ENCODE peak calls at places on chromosomes 4 and X, in seven cellular contexts. W is activated T-helper 2 cell treated with anti-CD3 and anti-CD28 coated beads, Interferon-gamma antibody, Interleukin-2, Interleukin-4, amounts not matched to agents 10 μg/mL and 5 μg/mL and 100 μg/mL, durations not matched to agents 14 hours and 24 hours and 36 hours; X is sciatic nerve; K is activated naive CD4-positive, alpha-beta T cell treated with anti-CD3 and anti-CD28 coated beads, Interleukin-2, amount 10 ng/mL, durations not matched to agents 7 days and 5 days; I is NCI-H1105; R is stimulated activated CD4-positive, alpha-beta T cell treated with anti-CD3 and anti-CD28 coated beads, Interleukin-2, amount 100 ng/mL, for 24 hours; A is lung. Q is an unnamed sample.

GRCh38 chr4:77820836-77821561 is 1.8 kb upstream of the CNOT6L start:
- DNase-seq in W (no peak), X (no peak), K (peak), I (peak), R (no peak), A (no peak), Q (peak)

GRCh38 chrX:131146702-131147101 is 88.6 kb downstream of the ARHGAP36 start:
- DNase-seq in W (no peak), X (no peak), K (no peak), I (no peak), R (no peak), A (no peak), Q (no peak)

GRCh38 chr4:154559141-154559841 is 3.5 kb upstream of the FGB start:
- DNase-seq in W (no peak), X (no peak), K (peak), I (peak), R (no peak), A (no peak), Q (peak)

GRCh38 chrX:106936246-106936645 is 16.0 kb downstream of the CLDN2 start:
- DNase-seq in W (no peak), X (no peak), K (no peak), I (no peak), R (no peak), A (no peak), Q (no peak)

GRCh38 chr4:39134674-39135073 is 47.7 kb upstream of the WDR19 start:
- DNase-seq in W (no peak), X (no peak), K (no peak), I (peak), R (no peak), A (no peak), Q (no peak)

GRCh38 chrX:39196192-39197102 is 395.2 kb downstream of the MID1IP1 start:
- DNase-seq in W (peak), X (no peak), K (peak), I (peak), R (peak), A (no peak), Q (no peak)

GRCh38 chrX:54042609-54043010 is 1.7 kb downstream of the PHF8 start:
- DNase-seq in W (peak), X (peak), K (peak), I (peak), R (peak), A (peak), Q (peak)

GRCh38 chr4:121951570-121952110 is at the start of gene TRPC3:
- DNase-seq in W (peak), X (peak), K (peak), I (no peak), R (peak), A (no peak), Q (no peak)

GRCh38 chr4:138218976-138219375 is 23.2 kb downstream of the SLC7A11 start:
- DNase-seq in W (no peak), X (no peak), K (no peak), I (no peak), R (no peak), A (no peak), Q (no peak)

GRCh38 chr4:17476811-17477210 is 35.1 kb downstream of the QDPR start:
- DNase-seq in W (no peak), X (no peak), K (no peak), I (no peak), R (no peak), A (no peak), Q (no peak)

GRCh38 chr4:181971973-181972372 is 271.2 kb upstream of the TENM3 start:
- DNase-seq in W (no peak), X (no peak), K (no peak), I (no peak), R (no peak), A (no peak), Q (no peak)

GRCh38 chr4:16785800-16786527 is 112.5 kb downstream of the LDB2 start:
- DNase-seq in W (no peak), X (no peak), K (no peak), I (no peak), R (no peak), A (no peak), Q (no peak)

GRCh38 chrX:10176121-10177003 is 19.6 kb downstream of the CLCN4 start:
- DNase-seq in W (no peak), X (no peak), K (no peak), I (no peak), R (no peak), A (no peak), Q (no peak)

GRCh38 chr4:66855956-66856355 is 689.3 kb downstream of the CENPC start:
- DNase-seq in W (no peak), X (no peak), K (no peak), I (no peak), R (no peak), A (no peak), Q (no peak)

GRCh38 chrX:96372313-96373046 is 312.2 kb upstream of the DIAPH2 start:
- DNase-seq in W (no peak), X (no peak), K (no peak), I (peak), R (no peak), A (no peak), Q (no peak)

GRCh38 chr4:102564399-102564921 is 63.3 kb downstream of the NFKB1 start:
- DNase-seq in W (no peak), X (no peak), K (no peak), I (no peak), R (peak), A (no peak), Q (no peak)

GRCh38 chr4:828641-829271 is 2.8 kb upstream of the CPLX1 start:
- DNase-seq in W (no peak), X (no peak), K (no peak), I (no peak), R (no peak), A (no peak), Q (no peak)

GRCh38 chr4:147284218-147284617 is 196.7 kb upstream of the EDNRA start:
- DNase-seq in W (no peak), X (no peak), K (no peak), I (no peak), R (no peak), A (no peak), Q (no peak)

GRCh38 chr4:68658672-68659071 is 11.8 kb downstream of the UGT2B15 start:
- DNase-seq in W (no peak), X (no peak), K (no peak), I (no peak), R (no peak), A (no peak), Q (no peak)

GRCh38 chrX:12814434-12814833 is 23.2 kb downstream of the PRPS2 start:
- DNase-seq in W (peak), X (no peak), K (peak), I (peak), R (peak), A (peak), Q (peak)

GRCh38 chr4:159238631-159239030 is 135.8 kb downstream of the RAPGEF2 start:
- DNase-seq in W (no peak), X (no peak), K (no peak), I (no peak), R (no peak), A (no peak), Q (no peak)

GRCh38 chr4:30538794-30539193 is 181.4 kb upstream of the PCDH7 start:
- DNase-seq in W (no peak), X (no peak), K (no peak), I (no peak), R (no peak), A (no peak), Q (no peak)

GRCh38 chr4:184993243-184993642 is 25.0 kb upstream of the HELT start:
- DNase-seq in W (no peak), X (no peak), K (no peak), I (no peak), R (no peak), A (no peak), Q (no peak)

GRCh38 chr4:86549163-86549788 is 44.8 kb upstream of the PTPN13 start:
- DNase-seq in W (no peak), X (no peak), K (no peak), I (no peak), R (no peak), A (no peak), Q (no peak)

GRCh38 chr4:738781-739280 is 33.2 kb downstream of the PCGF3 start:
- DNase-seq in W (no peak), X (no peak), K (no peak), I (no peak), R (no peak), A (no peak), Q (no peak)

GRCh38 chr4:59570850-59571476 is 1629.2 kb upstream of the ADGRL3 start:
- DNase-seq in W (no peak), X (no peak), K (no peak), I (no peak), R (no peak), A (no peak), Q (no peak)

GRCh38 chr4:149531861-149532260 is 283.8 kb downstream of the IQCM start:
- DNase-seq in W (no peak), X (no peak), K (no peak), I (no peak), R (no peak), A (no peak), Q (no peak)

GRCh38 chrX:52280812-52281211 is 88.0 kb upstream of the XAGE2 start:
- DNase-seq in W (no peak), X (no peak), K (no peak), I (no peak), R (no peak), A (no peak), Q (no peak)

GRCh38 chr4:20445933-20446723 is 194.4 kb downstream of the SLIT2 start:
- DNase-seq in W (no peak), X (no peak), K (no peak), I (no peak), R (no peak), A (no peak), Q (no peak)

GRCh38 chrX:10882484-10882883 is 228.6 kb upstream of the HCCS start:
- DNase-seq in W (no peak), X (no peak), K (no peak), I (no peak), R (no peak), A (no peak), Q (no peak)

GRCh38 chrX:103704863-103705262 is 5.8 kb upstream of the TMEM31 start:
- DNase-seq in W (no peak), X (no peak), K (no peak), I (no peak), R (no peak), A (no peak), Q (peak)

GRCh38 chrX:10483191-10483808 is 137.1 kb downstream of the MID1 start:
- DNase-seq in W (no peak), X (no peak), K (no peak), I (no peak), R (no peak), A (no peak), Q (no peak)

GRCh38 chrX:19867411-19867732 is 20.0 kb downstream of the SH3KBP1 start:
- DNase-seq in W (no peak), X (no peak), K (no peak), I (no peak), R (no peak), A (no peak), Q (no peak)

GRCh38 chrX:103846395-103846794 is 14.3 kb upstream of the RAB9B start:
- DNase-seq in W (no peak), X (no peak), K (no peak), I (no peak), R (no peak), A (no peak), Q (peak)

GRCh38 chr4:126530996-126531585 is 1101.7 kb upstream of the INTU start:
- DNase-seq in W (no peak), X (no peak), K (no peak), I (no peak), R (no peak), A (no peak), Q (no peak)